ENCODE peak calls at places on chromosomes 12 and 14, in nine cellular contexts. D, B, Y, J, I, P, M, U and F are unnamed samples.

GRCh38 chr12:122884860-122885259 is 11.1 kb downstream of the VPS37B start:
- DNase-seq in D (no peak), B (no peak), Y (no peak), J (no peak), I (no peak), P (no peak), M (no peak), U (no peak), F (no peak)

GRCh38 chr14:49982522-49982951 is 89.7 kb downstream of the ARF6 start:
- DNase-seq in D (no peak), B (peak; percentile 94), Y (no peak), J (no peak), I (no peak), P (no peak), M (no peak), U (peak; percentile 93), F (no peak)

GRCh38 chr12:91109148-91109564 is 2.1 kb downstream of the LUM start:
- DNase-seq in D (peak; percentile 55), B (peak; percentile 85), Y (no peak), J (peak; percentile 61), I (peak; percentile 79), P (peak; percentile 85), M (peak; percentile 82), U (peak; percentile 79), F (no peak)

GRCh38 chr12:87439990-87440827 is 589.0 kb downstream of the C12orf50 start:
- DNase-seq in D (no peak), B (peak; percentile 97), Y (no peak), J (peak; percentile 4), I (no peak), P (no peak), M (peak; percentile 76), U (peak; percentile 87), F (no peak)

GRCh38 chr14:93951798-93952540 is 24.4 kb downstream of the ASB2 start:
- DNase-seq in D (no peak), B (peak; percentile 25), Y (no peak), J (no peak), I (no peak), P (no peak), M (no peak), U (no peak), F (no peak)

GRCh38 chr12:103548622-103549601 is 38.2 kb upstream of the STAB2 start:
- DNase-seq in D (peak; percentile 65), B (peak; percentile 53), Y (peak; percentile 44), J (peak; percentile 38), I (no peak), P (peak; percentile 67), M (peak; percentile 66), U (peak; percentile 74), F (no peak)

GRCh38 chr12:29728033-29728432 is 55.7 kb downstream of the TMTC1 start:
- DNase-seq in D (no peak), B (no peak), Y (no peak), J (no peak), I (no peak), P (no peak), M (peak; percentile 24), U (no peak), F (no peak)

GRCh38 chr12:5213990-5214389 is 170.3 kb downstream of the KCNA5 start:
- DNase-seq in D (no peak), B (no peak), Y (no peak), J (no peak), I (no peak), P (no peak), M (no peak), U (no peak), F (no peak)

GRCh38 chr12:53205747-53206146 is 1.3 kb downstream of the ITGB7 start:
- DNase-seq in D (peak; percentile 97), B (peak; percentile 89), Y (peak; percentile 50), J (no peak), I (no peak), P (no peak), M (no peak), U (peak; percentile 82), F (no peak)

GRCh38 chr12:64318605-64319004 is 72.0 kb downstream of the C12orf56 start:
- DNase-seq in D (no peak), B (no peak), Y (no peak), J (no peak), I (no peak), P (no peak), M (no peak), U (peak; percentile 66), F (no peak)

GRCh38 chr12:12784911-12785814 is at the start of gene APOLD1:
- DNase-seq in D (no peak), B (no peak), Y (no peak), J (no peak), I (no peak), P (peak; percentile 45), M (no peak), U (peak; percentile 45), F (no peak)

GRCh38 chr12:122951406-122951805 is 14.9 kb downstream of the ABCB9 start:
- DNase-seq in D (no peak), B (peak; percentile 58), Y (no peak), J (no peak), I (no peak), P (no peak), M (peak; percentile 77), U (no peak), F (no peak)

GRCh38 chr12:4330203-4330602 is 9.2 kb downstream of the TIGAR start:
- DNase-seq in D (no peak), B (no peak), Y (no peak), J (no peak), I (no peak), P (no peak), M (no peak), U (no peak), F (no peak)

GRCh38 chr14:87161502-87161901 is 831.5 kb downstream of the GALC start:
- DNase-seq in D (peak; percentile 70), B (no peak), Y (no peak), J (no peak), I (no peak), P (no peak), M (no peak), U (no peak), F (no peak)

GRCh38 chr14:33669111-33669510 is 281.8 kb downstream of the EGLN3 start:
- DNase-seq in D (no peak), B (peak; percentile 38), Y (no peak), J (no peak), I (no peak), P (no peak), M (no peak), U (peak; percentile 36), F (no peak)

GRCh38 chr12:3246253-3246652 is 169.1 kb downstream of the TSPAN9 start:
- DNase-seq in D (no peak), B (no peak), Y (no peak), J (no peak), I (no peak), P (no peak), M (no peak), U (no peak), F (no peak)

GRCh38 chr14:35687335-35687939 is 121.7 kb downstream of the RALGAPA1 start:
- DNase-seq in D (peak; percentile 52), B (peak; percentile 37), Y (no peak), J (peak; percentile 30), I (no peak), P (no peak), M (peak; percentile 25), U (peak; percentile 73), F (no peak)

GRCh38 chr12:57148469-57149308 is 1.3 kb upstream of the LRP1-AS start:
- DNase-seq in D (no peak), B (no peak), Y (no peak), J (no peak), I (peak; percentile 80), P (peak; percentile 87), M (peak; percentile 77), U (peak; percentile 89), F (no peak)

GRCh38 chr12:33628087-33628486 is 188.5 kb upstream of the SYT10 start:
- DNase-seq in D (peak; percentile 21), B (no peak), Y (no peak), J (no peak), I (no peak), P (no peak), M (no peak), U (no peak), F (no peak)
- TF ChIP-seq CTCF in D (peak; percentile 35), B (no peak), Y (no peak), J (no peak), I (no peak), P (no peak), M (no peak), U (no peak), F (no peak)

DNA sequence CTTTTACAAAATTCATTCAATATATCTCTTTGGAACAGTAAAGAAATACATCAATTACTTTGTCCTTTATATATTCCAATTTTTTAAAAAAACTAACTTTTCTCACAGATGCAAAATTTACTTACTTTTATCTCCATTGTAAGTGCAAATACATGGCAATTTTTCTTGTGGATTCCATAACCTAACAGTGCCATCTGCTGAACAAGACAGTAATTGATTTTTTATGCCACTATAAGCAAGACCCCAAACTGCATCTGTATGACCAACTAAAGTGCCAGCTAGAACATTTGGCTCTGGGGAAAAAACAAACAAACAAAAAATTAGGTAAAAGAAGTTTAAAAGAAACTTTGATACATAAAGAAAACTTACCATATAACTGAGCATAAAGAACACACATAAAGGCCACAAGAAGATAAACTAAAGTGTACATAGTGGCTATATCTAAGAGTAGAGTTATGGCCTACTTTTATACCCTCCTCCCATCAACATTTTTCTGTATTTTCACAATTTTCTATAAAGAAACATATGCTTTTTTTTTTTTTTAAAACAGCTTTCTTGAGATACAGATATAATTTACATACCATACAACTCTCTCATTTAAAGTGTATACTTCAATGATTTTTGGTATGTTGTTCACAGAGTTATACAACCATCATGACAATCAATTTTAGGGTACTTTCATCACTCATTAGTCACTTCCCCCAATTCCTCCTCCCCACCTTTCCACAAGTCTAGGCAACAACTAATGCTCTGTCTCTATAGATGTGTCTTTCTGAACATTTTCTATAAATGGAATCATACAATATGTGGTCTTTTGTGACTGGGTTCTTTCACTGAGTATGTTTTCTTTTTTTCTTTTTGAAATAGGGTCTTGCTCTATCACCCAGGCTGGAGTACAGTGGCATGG is 32.6 kb downstream of the COCH start:
- DNase-seq in D (no peak), B (no peak), Y (no peak), J (peak; percentile 2), I (no peak), P (no peak), M (no peak), U (peak; percentile 52), F (no peak)
- TF ChIP-seq CTCF in D (peak; percentile 32), B (no peak), Y (no peak), J (peak; percentile 13), I (peak; percentile 23), P (no peak), M (no peak), U (peak; percentile 24), F (peak; percentile 81)

GRCh38 chr12:132167610-132168310 is 23.5 kb downstream of the NOC4L start:
- DNase-seq in D (peak; percentile 34), B (no peak), Y (no peak), J (no peak), I (peak; percentile 54), P (no peak), M (no peak), U (no peak), F (peak; percentile 85)
- TF ChIP-seq CTCF in D (no peak), B (no peak), Y (no peak), J (no peak), I (no peak), P (no peak), M (no peak), U (no peak), F (no peak)

DNA sequence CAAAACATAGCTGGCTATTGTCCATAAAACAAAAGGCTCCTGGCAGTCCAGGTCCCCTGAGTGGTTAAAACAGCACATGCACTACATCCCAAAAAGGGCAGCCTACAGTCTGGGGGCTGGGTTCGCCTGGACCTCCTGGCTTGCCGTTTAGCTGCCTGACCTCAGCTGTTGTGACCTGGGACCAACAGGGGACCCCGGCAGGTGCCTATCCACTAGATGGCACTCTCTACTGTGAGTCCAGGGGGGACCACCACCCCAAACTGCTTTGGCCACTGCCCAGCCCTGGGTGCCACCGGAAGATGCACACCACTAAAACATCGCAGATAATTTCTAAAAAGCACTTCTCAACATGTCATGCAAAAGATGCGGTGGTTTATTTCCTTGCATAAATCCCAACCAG is 2.9 kb upstream of the RTL1 start:
- DNase-seq in D (no peak), B (no peak), Y (no peak), J (no peak), I (no peak), P (no peak), M (no peak), U (no peak), F (peak; percentile 51)
- TF ChIP-seq CTCF in D (peak; percentile 6), B (no peak), Y (no peak), J (peak; percentile 30), I (no peak), P (peak; percentile 9), M (no peak), U (no peak), F (peak; percentile 53)